ENCODE peak calls at places on chromosome 1, in ten cellular contexts. One of them, this sample, is unnamed.

GRCh38 chr1:153945131-153945794 is 1.3 kb downstream of the DENND4B start:
- DNase-seq in PC-9: no peak
- DNase-seq in fibroblast of lung: peak
- DNase-seq in left ventricle myocardium inferior: peak
- DNase-seq in esophagus muscularis mucosa: no peak
- DNase-seq in dorsolateral prefrontal cortex: no peak
- DNase-seq in DND-41: peak
- DNase-seq in hepatocyte: peak
- DNase-seq in neuronal stem cell: no peak
- DNase-seq in endothelial cell of umbilical vein: peak
- DNase-seq in this sample: peak

GRCh38 chr1:153742411-153743142 is 14.7 kb downstream of the INTS3 start:
- DNase-seq in PC-9: no peak
- DNase-seq in fibroblast of lung: peak
- DNase-seq in left ventricle myocardium inferior: no peak
- DNase-seq in esophagus muscularis mucosa: no peak
- DNase-seq in dorsolateral prefrontal cortex: no peak
- DNase-seq in DND-41: no peak
- DNase-seq in hepatocyte: peak
- DNase-seq in neuronal stem cell: no peak
- DNase-seq in endothelial cell of umbilical vein: no peak
- DNase-seq in this sample: no peak

GRCh38 chr1:109615879-109616278 is 3.5 kb downstream of the GNAT2 start:
- DNase-seq in PC-9: no peak
- DNase-seq in fibroblast of lung: no peak
- DNase-seq in left ventricle myocardium inferior: no peak
- DNase-seq in esophagus muscularis mucosa: no peak
- DNase-seq in dorsolateral prefrontal cortex: no peak
- DNase-seq in DND-41: no peak
- DNase-seq in hepatocyte: no peak
- DNase-seq in neuronal stem cell: no peak
- DNase-seq in endothelial cell of umbilical vein: peak
- DNase-seq in this sample: no peak

GRCh38 chr1:179177182-179177581 is 52.3 kb downstream of the ABL2 start:
- DNase-seq in PC-9: no peak
- DNase-seq in fibroblast of lung: peak
- DNase-seq in left ventricle myocardium inferior: no peak
- DNase-seq in esophagus muscularis mucosa: no peak
- DNase-seq in dorsolateral prefrontal cortex: no peak
- DNase-seq in DND-41: no peak
- DNase-seq in hepatocyte: no peak
- DNase-seq in neuronal stem cell: no peak
- DNase-seq in endothelial cell of umbilical vein: no peak
- DNase-seq in this sample: no peak

GRCh38 chr1:236284291-236284711 is 2.5 kb upstream of the ERO1B start:
- DNase-seq in PC-9: no peak
- DNase-seq in fibroblast of lung: no peak
- DNase-seq in left ventricle myocardium inferior: no peak
- DNase-seq in esophagus muscularis mucosa: no peak
- DNase-seq in dorsolateral prefrontal cortex: no peak
- DNase-seq in DND-41: peak
- DNase-seq in hepatocyte: no peak
- DNase-seq in neuronal stem cell: peak
- DNase-seq in endothelial cell of umbilical vein: no peak
- DNase-seq in this sample: no peak

GRCh38 chr1:170707959-170708666 is 44.2 kb downstream of the PRRX1 start:
- DNase-seq in PC-9: peak
- DNase-seq in fibroblast of lung: peak
- DNase-seq in left ventricle myocardium inferior: no peak
- DNase-seq in esophagus muscularis mucosa: no peak
- DNase-seq in dorsolateral prefrontal cortex: no peak
- DNase-seq in DND-41: no peak
- DNase-seq in hepatocyte: no peak
- DNase-seq in neuronal stem cell: no peak
- DNase-seq in endothelial cell of umbilical vein: peak
- DNase-seq in this sample: no peak

GRCh38 chr1:1182491-1183220 is 9.0 kb downstream of the TTLL10 start:
- DNase-seq in PC-9: no peak
- DNase-seq in fibroblast of lung: no peak
- DNase-seq in left ventricle myocardium inferior: peak
- DNase-seq in esophagus muscularis mucosa: no peak
- DNase-seq in dorsolateral prefrontal cortex: no peak
- DNase-seq in DND-41: no peak
- DNase-seq in hepatocyte: no peak
- DNase-seq in neuronal stem cell: no peak
- DNase-seq in endothelial cell of umbilical vein: no peak
- DNase-seq in this sample: peak

GRCh38 chr1:6330410-6330827 is 63.1 kb downstream of the ACOT7 start:
- DNase-seq in PC-9: no peak
- DNase-seq in fibroblast of lung: peak
- DNase-seq in left ventricle myocardium inferior: no peak
- DNase-seq in esophagus muscularis mucosa: no peak
- DNase-seq in dorsolateral prefrontal cortex: peak
- DNase-seq in DND-41: no peak
- DNase-seq in hepatocyte: peak
- DNase-seq in neuronal stem cell: no peak
- DNase-seq in endothelial cell of umbilical vein: no peak
- DNase-seq in this sample: no peak

GRCh38 chr1:107897428-107898339 is 67.3 kb downstream of the VAV3 start:
- DNase-seq in PC-9: no peak
- DNase-seq in fibroblast of lung: no peak
- DNase-seq in left ventricle myocardium inferior: no peak
- DNase-seq in esophagus muscularis mucosa: no peak
- DNase-seq in dorsolateral prefrontal cortex: no peak
- DNase-seq in DND-41: peak
- DNase-seq in hepatocyte: no peak
- DNase-seq in neuronal stem cell: no peak
- DNase-seq in endothelial cell of umbilical vein: peak
- DNase-seq in this sample: no peak

GRCh38 chr1:75198761-75199160 is 64.6 kb downstream of the LHX8 start:
- DNase-seq in PC-9: no peak
- DNase-seq in fibroblast of lung: no peak
- DNase-seq in left ventricle myocardium inferior: no peak
- DNase-seq in esophagus muscularis mucosa: no peak
- DNase-seq in dorsolateral prefrontal cortex: no peak
- DNase-seq in DND-41: no peak
- DNase-seq in hepatocyte: no peak
- DNase-seq in neuronal stem cell: no peak
- DNase-seq in endothelial cell of umbilical vein: no peak
- DNase-seq in this sample: no peak

GRCh38 chr1:88079036-88079435 is 605.0 kb upstream of the PKN2 start:
- DNase-seq in PC-9: no peak
- DNase-seq in fibroblast of lung: peak
- DNase-seq in left ventricle myocardium inferior: no peak
- DNase-seq in esophagus muscularis mucosa: no peak
- DNase-seq in dorsolateral prefrontal cortex: no peak
- DNase-seq in DND-41: no peak
- DNase-seq in hepatocyte: no peak
- DNase-seq in neuronal stem cell: peak
- DNase-seq in endothelial cell of umbilical vein: peak
- DNase-seq in this sample: no peak

GRCh38 chr1:66848193-66848592 is 47.1 kb upstream of the INSL5 start:
- DNase-seq in PC-9: no peak
- DNase-seq in fibroblast of lung: no peak
- DNase-seq in left ventricle myocardium inferior: no peak
- DNase-seq in esophagus muscularis mucosa: no peak
- DNase-seq in dorsolateral prefrontal cortex: no peak
- DNase-seq in DND-41: no peak
- DNase-seq in hepatocyte: no peak
- DNase-seq in neuronal stem cell: no peak
- DNase-seq in endothelial cell of umbilical vein: no peak
- DNase-seq in this sample: no peak

GRCh38 chr1:34905098-34905459 is 24.4 kb downstream of the DLGAP3 start:
- DNase-seq in PC-9: no peak
- DNase-seq in fibroblast of lung: no peak
- DNase-seq in left ventricle myocardium inferior: no peak
- DNase-seq in esophagus muscularis mucosa: no peak
- DNase-seq in dorsolateral prefrontal cortex: no peak
- DNase-seq in DND-41: no peak
- DNase-seq in hepatocyte: no peak
- DNase-seq in neuronal stem cell: no peak
- DNase-seq in endothelial cell of umbilical vein: no peak
- DNase-seq in this sample: no peak

GRCh38 chr1:25543425-25544242 is at the start of gene LDLRAP1:
- DNase-seq in PC-9: no peak
- DNase-seq in fibroblast of lung: peak
- DNase-seq in left ventricle myocardium inferior: peak
- DNase-seq in esophagus muscularis mucosa: no peak
- DNase-seq in dorsolateral prefrontal cortex: peak
- DNase-seq in DND-41: no peak
- DNase-seq in hepatocyte: peak
- DNase-seq in neuronal stem cell: peak
- DNase-seq in endothelial cell of umbilical vein: peak
- DNase-seq in this sample: peak

GRCh38 chr1:25543106-25543424 is 341 bp upstream of the LDLRAP1 start:
- DNase-seq in PC-9: no peak
- DNase-seq in fibroblast of lung: no peak
- DNase-seq in left ventricle myocardium inferior: no peak
- DNase-seq in esophagus muscularis mucosa: no peak
- DNase-seq in dorsolateral prefrontal cortex: no peak
- DNase-seq in DND-41: no peak
- DNase-seq in hepatocyte: no peak
- DNase-seq in neuronal stem cell: no peak
- DNase-seq in endothelial cell of umbilical vein: no peak
- DNase-seq in this sample: no peak

GRCh38 chr1:25544819-25545218 is 1.4 kb downstream of the LDLRAP1 start:
- DNase-seq in PC-9: no peak
- DNase-seq in fibroblast of lung: no peak
- DNase-seq in left ventricle myocardium inferior: no peak
- DNase-seq in esophagus muscularis mucosa: no peak
- DNase-seq in dorsolateral prefrontal cortex: peak
- DNase-seq in DND-41: no peak
- DNase-seq in hepatocyte: no peak
- DNase-seq in neuronal stem cell: no peak
- DNase-seq in endothelial cell of umbilical vein: no peak
- DNase-seq in this sample: no peak

GRCh38 chr1:25545767-25546166 is 2.4 kb downstream of the LDLRAP1 start:
- DNase-seq in PC-9: no peak
- DNase-seq in fibroblast of lung: no peak
- DNase-seq in left ventricle myocardium inferior: no peak
- DNase-seq in esophagus muscularis mucosa: no peak
- DNase-seq in dorsolateral prefrontal cortex: no peak
- DNase-seq in DND-41: no peak
- DNase-seq in hepatocyte: no peak
- DNase-seq in neuronal stem cell: no peak
- DNase-seq in endothelial cell of umbilical vein: no peak
- DNase-seq in this sample: no peak

DNA sequence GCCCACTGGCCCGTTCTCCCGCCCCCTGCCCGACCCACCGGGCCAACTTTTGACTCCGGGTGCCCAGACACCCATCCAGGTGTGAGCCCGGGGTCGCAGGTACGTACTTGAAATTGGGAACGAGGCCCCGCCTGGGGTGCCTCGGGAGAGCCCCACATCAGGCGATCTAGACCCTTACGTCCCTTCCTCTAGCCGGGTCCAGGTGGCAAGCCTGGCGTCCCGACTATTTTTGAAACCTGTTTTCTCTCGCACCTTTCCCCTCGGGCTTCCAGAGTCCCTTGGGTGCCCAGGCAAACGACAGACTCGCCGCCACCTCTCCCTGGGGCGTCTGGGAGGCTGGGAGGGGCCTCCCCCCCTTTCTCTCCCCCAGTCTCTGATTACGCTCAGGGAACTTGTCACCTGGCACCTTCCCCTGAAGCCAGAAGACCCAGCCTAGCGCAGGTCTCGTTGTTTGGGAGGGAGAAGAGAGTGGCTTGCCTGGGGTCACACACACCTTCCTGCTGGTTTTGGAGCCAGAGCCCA is 898 bp downstream of the LDLRAP1 start:
- DNase-seq in PC-9: no peak
- DNase-seq in fibroblast of lung: no peak
- DNase-seq in left ventricle myocardium inferior: no peak
- DNase-seq in esophagus muscularis mucosa: no peak
- DNase-seq in dorsolateral prefrontal cortex: no peak
- DNase-seq in DND-41: no peak
- DNase-seq in hepatocyte: no peak
- DNase-seq in neuronal stem cell: no peak
- DNase-seq in endothelial cell of umbilical vein: no peak
- DNase-seq in this sample: no peak
- H3K27ac ChIP-seq in PC-9: no peak
- H3K27ac ChIP-seq in fibroblast of lung: no peak
- H3K27ac ChIP-seq in left ventricle myocardium inferior: peak
- H3K27ac ChIP-seq in esophagus muscularis mucosa: peak
- H3K27ac ChIP-seq in dorsolateral prefrontal cortex: peak
- H3K27ac ChIP-seq in DND-41: no peak
- H3K27ac ChIP-seq in hepatocyte: no peak
- H3K27ac ChIP-seq in neuronal stem cell: no peak
- H3K27ac ChIP-seq in endothelial cell of umbilical vein: peak
- H3K27ac ChIP-seq in this sample: peak

GRCh38 chr1:28782011-28782410 is 30.0 kb upstream of the OPRD1 start:
- DNase-seq in PC-9: no peak
- DNase-seq in fibroblast of lung: no peak
- DNase-seq in left ventricle myocardium inferior: no peak
- DNase-seq in esophagus muscularis mucosa: no peak
- DNase-seq in dorsolateral prefrontal cortex: no peak
- DNase-seq in DND-41: no peak
- DNase-seq in hepatocyte: no peak
- DNase-seq in neuronal stem cell: no peak
- DNase-seq in endothelial cell of umbilical vein: no peak
- DNase-seq in this sample: no peak
- H3K27ac ChIP-seq in PC-9: no peak
- H3K27ac ChIP-seq in fibroblast of lung: no peak
- H3K27ac ChIP-seq in left ventricle myocardium inferior: no peak
- H3K27ac ChIP-seq in esophagus muscularis mucosa: no peak
- H3K27ac ChIP-seq in dorsolateral prefrontal cortex: no peak
- H3K27ac ChIP-seq in DND-41: no peak
- H3K27ac ChIP-seq in hepatocyte: no peak
- H3K27ac ChIP-seq in neuronal stem cell: no peak
- H3K27ac ChIP-seq in endothelial cell of umbilical vein: no peak
- H3K27ac ChIP-seq in this sample: no peak

DNA sequence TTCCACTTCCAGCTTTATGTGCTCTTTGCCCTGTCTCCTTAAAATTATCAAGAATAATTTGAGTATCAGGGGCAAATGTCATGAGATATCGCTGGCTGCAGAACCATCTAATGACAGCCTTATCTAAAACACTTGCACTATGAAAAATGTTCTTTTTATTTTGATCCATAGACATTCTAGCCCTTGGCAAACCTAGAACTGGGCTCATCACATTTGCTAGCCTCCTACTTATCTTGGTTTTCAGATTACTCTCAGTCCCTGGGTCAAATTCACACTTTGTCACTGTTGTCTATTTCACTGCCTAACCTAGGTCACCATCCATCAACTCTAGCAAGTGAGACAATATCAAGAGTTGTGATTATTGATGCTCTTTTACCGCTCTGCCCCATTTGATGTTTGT is 59.9 kb upstream of the IPO9 start:
- DNase-seq in PC-9: no peak
- DNase-seq in fibroblast of lung: no peak
- DNase-seq in left ventricle myocardium inferior: no peak
- DNase-seq in esophagus muscularis mucosa: no peak
- DNase-seq in dorsolateral prefrontal cortex: no peak
- DNase-seq in DND-41: no peak
- DNase-seq in hepatocyte: no peak
- DNase-seq in neuronal stem cell: no peak
- DNase-seq in endothelial cell of umbilical vein: no peak
- DNase-seq in this sample: no peak
- H3K27ac ChIP-seq in PC-9: no peak
- H3K27ac ChIP-seq in fibroblast of lung: no peak
- H3K27ac ChIP-seq in left ventricle myocardium inferior: peak
- H3K27ac ChIP-seq in esophagus muscularis mucosa: no peak
- H3K27ac ChIP-seq in dorsolateral prefrontal cortex: peak
- H3K27ac ChIP-seq in DND-41: no peak
- H3K27ac ChIP-seq in hepatocyte: no peak
- H3K27ac ChIP-seq in neuronal stem cell: no peak
- H3K27ac ChIP-seq in endothelial cell of umbilical vein: no peak
- H3K27ac ChIP-seq in this sample: no peak

GRCh38 chr1:201554167-201554600 is 15.3 kb downstream of the NAV1 start:
- DNase-seq in PC-9: no peak
- DNase-seq in fibroblast of lung: peak
- DNase-seq in left ventricle myocardium inferior: no peak
- DNase-seq in esophagus muscularis mucosa: no peak
- DNase-seq in dorsolateral prefrontal cortex: no peak
- DNase-seq in DND-41: no peak
- DNase-seq in hepatocyte: no peak
- DNase-seq in neuronal stem cell: no peak
- DNase-seq in endothelial cell of umbilical vein: no peak
- DNase-seq in this sample: no peak
- H3K27ac ChIP-seq in PC-9: no peak
- H3K27ac ChIP-seq in fibroblast of lung: no peak
- H3K27ac ChIP-seq in left ventricle myocardium inferior: peak
- H3K27ac ChIP-seq in esophagus muscularis mucosa: peak
- H3K27ac ChIP-seq in dorsolateral prefrontal cortex: peak
- H3K27ac ChIP-seq in DND-41: no peak
- H3K27ac ChIP-seq in hepatocyte: no peak
- H3K27ac ChIP-seq in neuronal stem cell: no peak
- H3K27ac ChIP-seq in endothelial cell of umbilical vein: no peak
- H3K27ac ChIP-seq in this sample: no peak